ENCODE peak calls at places on chromosomes 3 and 15, in nine cellular contexts. One of them, this sample, is unnamed. For H3K4me1, the result is how much of the 10 kb centered on the place peaks cover.

GRCh38 chr3:4351164-4351855 is 48.1 kb downstream of the SETMAR start:
- DNase-seq in ovary: no peak
- DNase-seq in vagina: no peak
- DNase-seq in tibial nerve: no peak
- DNase-seq in stomach: no peak
- DNase-seq in gastrocnemius medialis: no peak
- DNase-seq in A549: no peak
- DNase-seq in transverse colon: no peak
- DNase-seq in adrenal gland: no peak
- DNase-seq in this sample: no peak

GRCh38 chr15:51924146-51925068 is 47.2 kb downstream of the LEO1 start:
- DNase-seq in ovary: no peak
- DNase-seq in vagina: no peak
- DNase-seq in tibial nerve: no peak
- DNase-seq in stomach: peak
- DNase-seq in gastrocnemius medialis: no peak
- DNase-seq in A549: no peak
- DNase-seq in transverse colon: no peak
- DNase-seq in adrenal gland: no peak
- DNase-seq in this sample: peak

GRCh38 chr3:175914785-175915184 is 1055.7 kb downstream of the NAALADL2 start:
- DNase-seq in ovary: no peak
- DNase-seq in vagina: no peak
- DNase-seq in tibial nerve: no peak
- DNase-seq in stomach: no peak
- DNase-seq in gastrocnemius medialis: no peak
- DNase-seq in A549: no peak
- DNase-seq in transverse colon: no peak
- DNase-seq in adrenal gland: no peak
- DNase-seq in this sample: no peak

GRCh38 chr3:178238179-178238578 is 298.1 kb upstream of the KCNMB2 start:
- DNase-seq in ovary: no peak
- DNase-seq in vagina: no peak
- DNase-seq in tibial nerve: no peak
- DNase-seq in stomach: no peak
- DNase-seq in gastrocnemius medialis: no peak
- DNase-seq in A549: no peak
- DNase-seq in transverse colon: no peak
- DNase-seq in adrenal gland: no peak
- DNase-seq in this sample: no peak

GRCh38 chr3:183506674-183507290 is 48.7 kb downstream of the KLHL6 start:
- DNase-seq in ovary: no peak
- DNase-seq in vagina: no peak
- DNase-seq in tibial nerve: no peak
- DNase-seq in stomach: peak
- DNase-seq in gastrocnemius medialis: no peak
- DNase-seq in A549: no peak
- DNase-seq in transverse colon: no peak
- DNase-seq in adrenal gland: peak
- DNase-seq in this sample: no peak

GRCh38 chr3:43998374-43998840 is 243.3 kb upstream of the TOPAZ1 start:
- DNase-seq in ovary: no peak
- DNase-seq in vagina: no peak
- DNase-seq in tibial nerve: no peak
- DNase-seq in stomach: no peak
- DNase-seq in gastrocnemius medialis: no peak
- DNase-seq in A549: no peak
- DNase-seq in transverse colon: no peak
- DNase-seq in adrenal gland: no peak
- DNase-seq in this sample: no peak

GRCh38 chr3:108603689-108604088 is 14.2 kb downstream of the DZIP3 start:
- DNase-seq in ovary: no peak
- DNase-seq in vagina: no peak
- DNase-seq in tibial nerve: no peak
- DNase-seq in stomach: no peak
- DNase-seq in gastrocnemius medialis: no peak
- DNase-seq in A549: no peak
- DNase-seq in transverse colon: no peak
- DNase-seq in adrenal gland: no peak
- DNase-seq in this sample: no peak

GRCh38 chr3:14885307-14885706 is 62.1 kb upstream of the NR2C2 start:
- DNase-seq in ovary: no peak
- DNase-seq in vagina: no peak
- DNase-seq in tibial nerve: no peak
- DNase-seq in stomach: peak
- DNase-seq in gastrocnemius medialis: no peak
- DNase-seq in A549: no peak
- DNase-seq in transverse colon: no peak
- DNase-seq in adrenal gland: no peak
- DNase-seq in this sample: no peak

GRCh38 chr15:70505411-70505919 is 257.9 kb downstream of the UACA start:
- DNase-seq in ovary: no peak
- DNase-seq in vagina: no peak
- DNase-seq in tibial nerve: no peak
- DNase-seq in stomach: no peak
- DNase-seq in gastrocnemius medialis: no peak
- DNase-seq in A549: peak
- DNase-seq in transverse colon: no peak
- DNase-seq in adrenal gland: peak
- DNase-seq in this sample: no peak

GRCh38 chr3:42180901-42181300 is 85.1 kb downstream of the CCK start:
- DNase-seq in ovary: no peak
- DNase-seq in vagina: no peak
- DNase-seq in tibial nerve: no peak
- DNase-seq in stomach: no peak
- DNase-seq in gastrocnemius medialis: no peak
- DNase-seq in A549: no peak
- DNase-seq in transverse colon: peak
- DNase-seq in adrenal gland: no peak
- DNase-seq in this sample: no peak

GRCh38 chr15:26864664-26865191 is 2.1 kb upstream of the GABRA5 start:
- DNase-seq in ovary: no peak
- DNase-seq in vagina: no peak
- DNase-seq in tibial nerve: no peak
- DNase-seq in stomach: peak
- DNase-seq in gastrocnemius medialis: no peak
- DNase-seq in A549: peak
- DNase-seq in transverse colon: no peak
- DNase-seq in adrenal gland: peak
- DNase-seq in this sample: no peak

GRCh38 chr3:10194328-10195071 is 29.8 kb downstream of the IRAK2 start:
- DNase-seq in ovary: no peak
- DNase-seq in vagina: no peak
- DNase-seq in tibial nerve: no peak
- DNase-seq in stomach: no peak
- DNase-seq in gastrocnemius medialis: peak
- DNase-seq in A549: no peak
- DNase-seq in transverse colon: peak
- DNase-seq in adrenal gland: peak
- DNase-seq in this sample: peak

GRCh38 chr15:83278191-83278590 is 6.3 kb downstream of the BNC1 start:
- DNase-seq in ovary: no peak
- DNase-seq in vagina: no peak
- DNase-seq in tibial nerve: no peak
- DNase-seq in stomach: no peak
- DNase-seq in gastrocnemius medialis: no peak
- DNase-seq in A549: no peak
- DNase-seq in transverse colon: no peak
- DNase-seq in adrenal gland: no peak
- DNase-seq in this sample: no peak

GRCh38 chr3:153166206-153166605 is 4.2 kb downstream of the RAP2B start:
- DNase-seq in ovary: no peak
- DNase-seq in vagina: no peak
- DNase-seq in tibial nerve: no peak
- DNase-seq in stomach: no peak
- DNase-seq in gastrocnemius medialis: no peak
- DNase-seq in A549: no peak
- DNase-seq in transverse colon: no peak
- DNase-seq in adrenal gland: no peak
- DNase-seq in this sample: no peak

GRCh38 chr15:88702983-88703382 is 64.2 kb downstream of the ISG20 start:
- DNase-seq in ovary: peak
- DNase-seq in vagina: no peak
- DNase-seq in tibial nerve: no peak
- DNase-seq in stomach: no peak
- DNase-seq in gastrocnemius medialis: no peak
- DNase-seq in A549: no peak
- DNase-seq in transverse colon: no peak
- DNase-seq in adrenal gland: peak
- DNase-seq in this sample: no peak

GRCh38 chr3:159872374-159873109 is 116.1 kb upstream of the IL12A start:
- DNase-seq in ovary: no peak
- DNase-seq in vagina: no peak
- DNase-seq in tibial nerve: no peak
- DNase-seq in stomach: no peak
- DNase-seq in gastrocnemius medialis: no peak
- DNase-seq in A549: peak
- DNase-seq in transverse colon: no peak
- DNase-seq in adrenal gland: no peak
- DNase-seq in this sample: no peak

GRCh38 chr3:192802957-192803899 is 75.9 kb upstream of the FGF12 start:
- DNase-seq in ovary: no peak
- DNase-seq in vagina: no peak
- DNase-seq in tibial nerve: no peak
- DNase-seq in stomach: no peak
- DNase-seq in gastrocnemius medialis: no peak
- DNase-seq in A549: peak
- DNase-seq in transverse colon: no peak
- DNase-seq in adrenal gland: no peak
- DNase-seq in this sample: no peak

DNA sequence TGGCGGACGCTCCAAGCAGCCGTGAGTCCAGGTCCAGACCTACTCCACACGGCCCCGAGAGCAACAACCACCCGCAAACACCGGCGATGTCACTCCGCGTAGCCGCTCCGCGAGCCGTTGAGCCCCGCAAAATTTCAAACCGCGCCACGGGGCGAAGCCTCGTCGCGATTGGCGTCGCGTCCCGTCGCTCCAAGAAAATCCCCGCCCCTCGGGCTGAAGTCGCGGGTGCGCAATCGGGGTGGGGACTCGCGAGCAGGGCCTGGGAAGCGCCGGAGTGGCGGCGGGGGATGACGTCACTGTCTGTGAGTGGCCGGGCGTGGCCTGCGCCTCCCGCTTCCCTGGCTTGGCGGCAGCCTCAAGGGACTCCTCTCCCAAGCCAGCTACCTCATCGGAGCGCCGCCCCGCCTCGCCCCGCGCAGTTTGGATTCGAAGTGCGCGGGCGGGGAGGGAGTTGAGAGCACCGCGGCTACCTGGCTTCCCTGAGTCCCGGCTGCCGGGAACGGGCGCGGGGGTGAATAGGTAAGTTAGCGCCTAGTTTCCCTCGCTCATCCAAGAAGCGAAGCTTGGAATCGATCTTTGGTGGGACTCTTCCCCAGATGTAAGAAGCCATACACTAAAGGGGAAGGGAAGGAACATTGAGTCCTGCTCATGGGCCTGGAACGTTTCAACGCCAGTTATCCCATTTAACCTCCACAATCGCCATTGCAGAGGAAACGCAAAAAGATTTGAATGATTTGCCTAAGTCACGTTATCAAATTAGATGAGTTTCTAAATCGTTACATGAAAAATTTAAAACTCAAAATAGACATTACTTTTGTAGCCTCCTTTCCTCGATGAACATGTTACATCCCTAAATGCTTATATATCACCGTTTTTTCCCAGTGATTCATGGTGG is at the start of gene PRC1:
- DNase-seq in ovary: peak
- DNase-seq in vagina: peak
- DNase-seq in tibial nerve: peak
- DNase-seq in stomach: peak
- DNase-seq in gastrocnemius medialis: peak
- DNase-seq in A549: peak
- DNase-seq in transverse colon: peak
- DNase-seq in adrenal gland: peak
- DNase-seq in this sample: peak
- TF ChIP-seq POLR2A in ovary: peak
- TF ChIP-seq POLR2A in vagina: no peak
- TF ChIP-seq POLR2A in tibial nerve: peak
- TF ChIP-seq POLR2A in stomach: no peak
- TF ChIP-seq POLR2A in gastrocnemius medialis: peak
- TF ChIP-seq POLR2A in A549: peak
- TF ChIP-seq POLR2A in transverse colon: peak
- TF ChIP-seq POLR2A in adrenal gland: peak
- TF ChIP-seq POLR2A in this sample: peak

DNA sequence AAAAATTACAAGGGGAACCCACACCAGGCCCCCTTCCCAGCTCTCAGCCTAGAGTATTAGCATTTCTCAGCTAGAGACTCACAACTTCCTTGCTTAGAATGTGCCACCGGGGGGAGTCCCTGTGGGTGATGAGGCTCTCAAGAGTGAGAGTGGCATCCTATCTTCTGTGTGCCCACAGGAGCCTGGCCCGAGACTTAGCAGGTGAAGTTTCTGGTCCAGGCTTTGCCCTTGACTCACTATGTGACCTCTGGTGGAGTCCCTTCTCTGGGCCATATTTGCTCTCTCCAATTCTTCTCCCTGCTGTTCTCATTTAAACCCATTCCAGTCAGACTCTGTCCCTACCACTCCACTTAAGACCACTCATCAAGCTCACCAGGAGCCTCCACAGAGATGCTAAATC is 18.1 kb downstream of the CLK3 start:
- DNase-seq in ovary: no peak
- DNase-seq in vagina: no peak
- DNase-seq in tibial nerve: no peak
- DNase-seq in stomach: no peak
- DNase-seq in gastrocnemius medialis: no peak
- DNase-seq in A549: no peak
- DNase-seq in transverse colon: no peak
- DNase-seq in adrenal gland: no peak
- DNase-seq in this sample: no peak
- TF ChIP-seq CTCF in ovary: no peak
- TF ChIP-seq CTCF in vagina: no peak
- TF ChIP-seq CTCF in tibial nerve: no peak
- TF ChIP-seq CTCF in stomach: no peak
- TF ChIP-seq CTCF in gastrocnemius medialis: no peak
- TF ChIP-seq CTCF in A549: no peak
- TF ChIP-seq CTCF in transverse colon: no peak
- TF ChIP-seq CTCF in adrenal gland: no peak
- TF ChIP-seq CTCF in this sample: no peak

DNA sequence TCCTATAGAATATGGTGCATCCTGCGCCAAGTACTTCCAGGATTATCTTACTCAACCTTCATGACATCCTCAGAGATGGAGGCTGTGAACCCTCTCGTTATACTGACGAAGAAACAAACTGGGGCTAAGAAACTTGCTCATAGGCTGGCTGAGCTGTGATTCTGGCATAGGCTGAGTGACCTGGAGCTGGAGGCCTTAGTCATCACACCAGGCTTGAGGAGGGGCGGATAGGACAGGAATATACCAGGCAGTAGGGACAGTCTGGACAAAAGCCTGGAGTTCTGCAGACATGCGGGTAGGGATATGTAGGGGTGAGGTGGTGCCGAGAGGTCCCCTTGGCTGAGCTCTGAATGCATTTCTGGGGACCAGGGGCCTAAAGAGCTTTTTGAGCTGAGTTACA is 18.1 kb downstream of the HEMK1 start:
- DNase-seq in ovary: no peak
- DNase-seq in vagina: no peak
- DNase-seq in tibial nerve: no peak
- DNase-seq in stomach: no peak
- DNase-seq in gastrocnemius medialis: peak
- DNase-seq in A549: no peak
- DNase-seq in transverse colon: no peak
- DNase-seq in adrenal gland: no peak
- DNase-seq in this sample: no peak
- H3K4me1 ChIP-seq in ovary: under half
- H3K4me1 ChIP-seq in vagina: under half
- H3K4me1 ChIP-seq in tibial nerve: under half
- H3K4me1 ChIP-seq in stomach: under half
- H3K4me1 ChIP-seq in gastrocnemius medialis: half or more
- H3K4me1 ChIP-seq in A549: under half
- H3K4me1 ChIP-seq in transverse colon: under half
- H3K4me1 ChIP-seq in adrenal gland: under half
- H3K4me1 ChIP-seq in this sample: half or more

GRCh38 chr3:195900426-195901355 is 7.7 kb downstream of the TNK2 start:
- DNase-seq in ovary: no peak
- DNase-seq in vagina: no peak
- DNase-seq in tibial nerve: peak
- DNase-seq in stomach: peak
- DNase-seq in gastrocnemius medialis: no peak
- DNase-seq in A549: no peak
- DNase-seq in transverse colon: peak
- DNase-seq in adrenal gland: peak
- DNase-seq in this sample: peak
- TF ChIP-seq POLR2A in ovary: no peak
- TF ChIP-seq POLR2A in vagina: no peak
- TF ChIP-seq POLR2A in tibial nerve: peak
- TF ChIP-seq POLR2A in stomach: no peak
- TF ChIP-seq POLR2A in gastrocnemius medialis: peak
- TF ChIP-seq POLR2A in A549: no peak
- TF ChIP-seq POLR2A in transverse colon: no peak
- TF ChIP-seq POLR2A in adrenal gland: no peak
- TF ChIP-seq POLR2A in this sample: no peak